ENCODE peak calls at places on chromosome 9, in nine cellular contexts. H, Z, W, L, T, P, S, B and U are unnamed samples.

GRCh38 chr9:16062542-16063240 is 509.8 kb downstream of the CCDC171 start:
- DNase-seq in L (no peak), W (peak; percentile 88), H (no peak), S (no peak), B (peak; percentile 6), Z (no peak), P (no peak), T (no peak), U (no peak)

GRCh38 chr9:96020822-96021615 is 145.5 kb downstream of the ERCC6L2 start:
- DNase-seq in H (peak; percentile 43), S (no peak), B (no peak), L (peak; percentile 83), P (peak; percentile 50), Z (no peak), W (peak; percentile 55), T (no peak), U (peak; percentile 74)

GRCh38 chr9:3735251-3735650 is 209.4 kb upstream of the RFX3 start:
- DNase-seq in L (no peak), B (no peak), Z (no peak), S (no peak), H (no peak), W (no peak), T (no peak), P (no peak), U (no peak)

GRCh38 chr9:36029765-36030528 is 6.8 kb upstream of the RECK start:
- DNase-seq in S (no peak), T (no peak), Z (no peak), W (peak; percentile 97), P (peak; percentile 35), L (no peak), B (no peak), H (no peak), U (no peak)

GRCh38 chr9:78552802-78553201 is 255.9 kb downstream of the PSAT1 start:
- DNase-seq in T (no peak), S (no peak), Z (no peak), B (no peak), L (no peak), W (no peak), H (no peak), P (no peak), U (no peak)

GRCh38 chr9:131635285-131635684 is 90.0 kb downstream of the PRRT1B start:
- DNase-seq in T (peak; percentile 39), H (peak; percentile 80), L (peak; percentile 90), B (peak; percentile 71), P (peak; percentile 94), W (peak; percentile 98), Z (peak; percentile 81), S (peak; percentile 92), U (peak; percentile 88)

GRCh38 chr9:3928590-3928989 is 371.3 kb downstream of the GLIS3 start:
- DNase-seq in T (no peak), P (no peak), H (no peak), W (no peak), Z (no peak), S (no peak), B (no peak), L (no peak), U (no peak)

GRCh38 chr9:70413427-70413797 is 1.0 kb downstream of the KLF9 start:
- DNase-seq in L (peak; percentile 91), W (peak; percentile 88), H (no peak), B (no peak), Z (no peak), T (no peak), P (peak; percentile 85), S (no peak), U (peak; percentile 82)

DNA sequence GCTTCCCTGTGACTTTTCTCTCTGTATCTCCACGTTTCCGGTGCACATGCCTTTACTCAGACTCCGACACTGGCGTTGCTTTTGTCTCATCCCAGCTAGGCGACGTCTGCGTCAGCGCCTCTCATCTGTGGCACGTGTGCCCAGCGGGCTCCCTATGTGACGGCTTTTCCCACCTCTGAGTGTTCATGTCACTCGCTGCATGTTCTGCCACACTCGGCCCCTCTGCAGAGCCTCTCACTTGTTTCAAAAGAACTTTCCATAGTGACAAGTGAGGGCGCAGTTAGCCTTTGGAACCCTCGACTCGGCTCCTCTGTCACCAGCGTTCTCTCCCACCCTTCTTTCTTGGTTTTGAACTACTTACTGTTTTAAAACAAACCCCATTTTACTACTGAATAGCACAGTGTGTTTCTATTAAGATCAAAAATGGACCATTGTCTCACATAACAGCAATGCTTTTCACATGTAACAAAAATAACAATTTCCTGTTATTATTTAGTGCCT is 113.4 kb upstream of the CACNA1B start:
- DNase-seq in Z (no peak), H (no peak), P (no peak), B (no peak), S (no peak), T (no peak), W (no peak), L (no peak), U (no peak)
- H3K36me3 ChIP-seq in Z (peaks cover 23% of the 10 kb centered on the region), H (peaks cover 15% of the 10 kb centered on the region), P (peaks cover under 1% of the 10 kb centered on the region), B (peaks cover 12% of the 10 kb centered on the region), S (peaks cover 85% of the 10 kb centered on the region), T (peaks cover 18% of the 10 kb centered on the region), W (peaks cover 22% of the 10 kb centered on the region), L (no peaks in the 10 kb centered on the region), U (peaks cover 29% of the 10 kb centered on the region)

DNA sequence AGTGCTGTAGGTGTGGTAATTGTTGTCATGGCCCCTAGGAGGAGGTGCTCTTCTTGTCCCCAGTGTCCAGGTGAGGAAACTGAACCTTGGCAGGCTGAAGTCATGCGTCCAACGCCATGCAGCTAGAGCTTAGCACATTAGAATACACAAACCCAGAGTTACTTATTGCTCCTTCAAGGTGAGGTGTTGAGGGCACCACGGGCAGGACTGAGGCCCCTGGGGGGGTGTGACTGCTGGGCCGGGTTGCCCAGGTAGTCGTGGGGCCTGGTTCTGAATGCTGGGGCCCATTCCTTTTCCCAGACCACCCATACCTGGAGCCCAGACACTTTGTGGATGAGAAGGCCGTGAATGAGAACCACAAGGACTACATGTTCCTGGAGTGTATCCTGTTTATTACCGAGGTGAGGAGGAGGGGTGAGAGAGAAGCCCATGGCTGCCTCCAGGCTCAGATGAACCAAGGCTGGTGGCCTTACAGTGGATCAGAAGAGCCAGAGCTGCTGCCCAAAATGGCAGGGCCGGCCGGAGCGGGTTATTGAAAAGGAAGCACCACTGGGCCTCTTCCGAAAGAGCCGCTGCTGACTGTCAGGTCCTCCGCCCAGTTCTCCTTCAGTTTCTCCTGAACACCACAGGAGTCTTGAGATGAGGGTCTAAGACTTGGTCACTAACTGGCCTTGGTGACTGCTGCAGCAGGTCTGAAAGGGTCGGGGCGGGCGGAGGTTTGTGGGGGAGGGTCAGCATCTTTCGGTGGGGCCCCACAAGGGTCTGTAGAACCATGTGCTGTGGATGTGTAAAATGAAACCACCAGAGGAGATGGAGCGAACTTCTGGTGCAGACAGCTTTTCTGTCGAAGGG is 26.3 kb downstream of the PTPA start:
- DNase-seq in W (no peak), B (no peak), Z (no peak), L (no peak), T (no peak), H (no peak), S (no peak), P (no peak), U (no peak)
- H3K27ac ChIP-seq in W (peak overlapping the region; percentile 100), B (peak overlapping the region; percentile 99), Z (peak overlapping the region; percentile 100), L (peak overlapping the region; percentile 100), T (no peak overlapping the region), H (no peak overlapping the region), S (peak overlapping the region; percentile 100), P (peak overlapping the region; percentile 100), U (no peak overlapping the region)

GRCh38 chr9:128383791-128384190 is 12.6 kb downstream of the URM1 start:
- DNase-seq in B (no peak), S (no peak), P (no peak), H (no peak), W (no peak), T (no peak), Z (no peak), L (no peak), U (no peak)

GRCh38 chr9:128384801-128385492 is 13.8 kb downstream of the URM1 start:
- DNase-seq in P (no peak), W (peak; percentile 11), H (no peak), Z (no peak), S (no peak), T (no peak), B (no peak), L (no peak), U (no peak)

GRCh38 chr9:128382261-128382660 is 11.1 kb downstream of the URM1 start:
- DNase-seq in Z (no peak), S (no peak), P (no peak), W (no peak), L (no peak), B (no peak), T (no peak), H (no peak), U (no peak)

GRCh38 chr9:128383007-128383753 is 12.0 kb downstream of the URM1 start:
- DNase-seq in W (no peak), T (peak; percentile 82), B (no peak), P (no peak), L (no peak), Z (no peak), H (no peak), S (no peak), U (no peak)

GRCh38 chr9:128385493-128386205 is 14.5 kb downstream of the URM1 start:
- DNase-seq in P (no peak), B (no peak), Z (no peak), L (no peak), H (no peak), S (no peak), T (no peak), W (peak; percentile 51), U (no peak)
- H3K36me3 ChIP-seq in P (no peaks in the 10 kb centered on the region), B (peaks cover 10% of the 10 kb centered on the region), Z (peaks cover 35% of the 10 kb centered on the region), L (no peaks in the 10 kb centered on the region), H (peaks cover 60% of the 10 kb centered on the region), S (peaks cover 83% of the 10 kb centered on the region), T (no peaks in the 10 kb centered on the region), W (no peaks in the 10 kb centered on the region), U (peaks cover 48% of the 10 kb centered on the region)

GRCh38 chr9:97668485-97668884 is 28.7 kb downstream of the XPA start:
- DNase-seq in Z (no peak), S (no peak), L (no peak), W (no peak), H (no peak), P (no peak), B (no peak), T (no peak), U (no peak)
- H3K27ac ChIP-seq in Z (no peak overlapping the region), S (no peak overlapping the region), L (no peak overlapping the region), W (no peak overlapping the region), H (no peak overlapping the region), P (no peak overlapping the region), B (no peak overlapping the region), T (no peak overlapping the region), U (no peak overlapping the region)

GRCh38 chr9:114276908-114277821 is 45.7 kb upstream of the ORM1 start:
- DNase-seq in H (no peak), P (no peak), T (no peak), B (no peak), L (no peak), Z (no peak), S (peak; percentile 10), W (peak; percentile 98), U (peak; percentile 17)
- H3K36me3 ChIP-seq in H (no peaks in the 10 kb centered on the region), P (no peaks in the 10 kb centered on the region), T (no peaks in the 10 kb centered on the region), B (no peaks in the 10 kb centered on the region), L (no peaks in the 10 kb centered on the region), Z (no peaks in the 10 kb centered on the region), S (no peaks in the 10 kb centered on the region), W (no peaks in the 10 kb centered on the region), U (no peaks in the 10 kb centered on the region)

GRCh38 chr9:129958771-129959170 is 84.2 kb downstream of the FNBP1 start:
- DNase-seq in L (no peak), B (no peak), S (no peak), P (no peak), H (no peak), Z (no peak), T (no peak), W (no peak), U (no peak)
- H3K27ac ChIP-seq in L (no peak overlapping the region), B (no peak overlapping the region), S (peak overlapping the region; percentile 0), P (no peak overlapping the region), H (no peak overlapping the region), Z (peak overlapping the region; percentile 32), T (no peak overlapping the region), W (no peak overlapping the region), U (no peak overlapping the region)